ENCODE peak calls at places on chromosomes 12 and 14, in six cellular contexts. N is transverse colon, J is K562, O is SK-N-SH, B is ovary, F is A549. L is an unnamed sample.
A peak's percentile ranks its signal among the peaks of the same experiment; 100 is the strongest.

GRCh38 chr12:26422839-26423398 is 227.5 kb downstream of the SSPN start:
- DNase-seq in N (no peak), O (no peak), J (no peak), B (no peak), F (no peak), L (no peak)

GRCh38 chr12:94980577-94980976 is 22.9 kb downstream of the NDUFA12 start:
- DNase-seq in O (peak; percentile 21), F (peak; percentile 30), J (no peak), B (no peak), N (no peak), L (no peak)

GRCh38 chr14:103749452-103749851 is 33.8 kb downstream of the ZFYVE21 start:
- DNase-seq in J (no peak), F (no peak), O (no peak), B (no peak), N (no peak), L (no peak)

GRCh38 chr14:96745500-96746051 is 51.6 kb upstream of the VRK1 start:
- DNase-seq in F (no peak), B (no peak), J (no peak), N (no peak), O (no peak), L (no peak)

GRCh38 chr14:32129124-32129523 is 52.0 kb downstream of the ARHGAP5 start:
- DNase-seq in N (no peak), J (no peak), B (no peak), O (no peak), F (peak; percentile 64), L (no peak)

GRCh38 chr12:86117711-86118110 is 138.5 kb downstream of the MGAT4C start:
- DNase-seq in O (no peak), N (no peak), F (peak; percentile 4), J (no peak), B (no peak), L (no peak)

GRCh38 chr12:49346659-49347306 is at the start of gene DNAJC22:
- DNase-seq in O (no peak), J (peak; percentile 62), N (peak; percentile 38), F (peak; percentile 37), B (no peak), L (no peak)

GRCh38 chr12:14514154-14514842 is 53.4 kb downstream of the PLBD1 start:
- DNase-seq in N (peak; percentile 65), B (no peak), J (no peak), F (peak; percentile 23), O (peak; percentile 8), L (no peak)

GRCh38 chr12:54039417-54040147 is 6.7 kb downstream of the HOXC5 start:
- DNase-seq in N (no peak), F (no peak), B (peak; percentile 72), J (no peak), O (no peak), L (no peak)

GRCh38 chr12:99600388-99600787 is 47.2 kb upstream of the GARIN6 start:
- DNase-seq in F (no peak), J (no peak), B (no peak), O (no peak), N (no peak), L (no peak)

GRCh38 chr12:84694111-84694510 is 218.5 kb downstream of the SLC6A15 start:
- DNase-seq in O (no peak), F (no peak), B (no peak), J (no peak), N (no peak), L (no peak)

GRCh38 chr14:75140620-75141019 is 13.8 kb upstream of the NEK9 start:
- DNase-seq in F (no peak), N (no peak), B (no peak), O (no peak), J (no peak), L (no peak)

GRCh38 chr14:75142494-75142893 is 15.6 kb upstream of the NEK9 start:
- DNase-seq in O (no peak), F (no peak), B (no peak), N (no peak), J (no peak), L (no peak)

GRCh38 chr14:75143761-75144527 is 17.1 kb upstream of the NEK9 start:
- DNase-seq in O (no peak), N (no peak), F (no peak), J (no peak), B (no peak), L (no peak)

GRCh38 chr14:75141062-75141461 is 14.2 kb upstream of the NEK9 start:
- DNase-seq in J (no peak), O (no peak), N (no peak), B (no peak), F (no peak), L (no peak)

GRCh38 chr14:75141967-75142366 is 15.1 kb upstream of the NEK9 start:
- DNase-seq in F (peak; percentile 55), J (no peak), N (no peak), B (no peak), O (peak; percentile 37), L (no peak)
- TF ChIP-seq CTCF in F (peak; percentile 42), J (peak; percentile 27), N (no peak), B (peak; percentile 27), O (peak; percentile 62), L (no peak)

GRCh38 chr14:102319351-102320032 is at the start of gene ZNF839:
- DNase-seq in B (peak; percentile 92), N (peak; percentile 94), O (peak; percentile 94), J (peak; percentile 79), F (peak; percentile 93), L (peak; percentile 97)
- TF ChIP-seq EP300 in B (peak; percentile 17), N (no peak), O (no peak), J (peak; percentile 26), F (no peak), L (no peak)

GRCh38 chr12:4277205-4277543 is 3.6 kb downstream of the CCND2 start:
- DNase-seq in J (no peak), O (no peak), F (no peak), B (no peak), N (no peak), L (no peak)
- TF ChIP-seq CTCF in J (no peak), O (no peak), F (no peak), B (no peak), N (no peak), L (no peak)

DNA sequence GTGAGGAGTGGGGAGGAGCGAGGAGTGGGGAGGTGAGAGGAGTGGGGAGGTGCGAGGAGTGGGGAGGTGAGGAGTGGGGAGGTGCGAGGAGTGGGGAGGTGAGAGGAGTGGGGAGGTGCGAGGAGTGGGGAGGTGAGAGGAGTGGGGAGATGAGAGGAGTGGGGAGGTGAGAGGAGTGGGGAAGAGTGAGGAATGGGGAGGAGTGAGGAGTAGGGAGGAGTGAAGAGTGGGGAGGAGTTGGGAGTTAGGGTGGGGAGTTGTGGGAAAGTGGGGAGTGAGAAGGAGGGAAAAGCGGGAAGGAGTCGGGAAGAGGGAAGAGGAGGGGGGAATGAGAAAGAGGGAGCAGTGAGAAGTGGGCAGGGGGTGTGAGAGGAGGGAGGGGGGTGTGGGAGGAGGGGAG is 86.1 kb downstream of the B4GALNT3 start:
- DNase-seq in O (no peak), B (no peak), J (no peak), F (no peak), N (no peak), L (no peak)
- TF ChIP-seq EP300 in O (no peak), B (no peak), J (no peak), F (no peak), N (no peak), L (no peak)